ENCODE peak calls at places on chromosomes 2 and 18, in seven cellular contexts. One of them, this sample, is unnamed.

GRCh38 chr2:216001201-216001600 is 12.2 kb downstream of the MREG start:
- DNase-seq in NCI-H1092: no peak
- DNase-seq in sciatic nerve: no peak
- DNase-seq in EL: no peak
- DNase-seq in Peyer's patch: no peak
- DNase-seq in stimulated activated CD8-positive, alpha-beta memory T cell treated with anti-CD3 and anti-CD28 coated beads, Interleukin-4, amount 100 ng/mL, for 24 hours: no peak
- DNase-seq in RWPE1: no peak
- DNase-seq in this sample: no peak

GRCh38 chr2:54728669-54729120 is 5.2 kb downstream of the EML6 start:
- DNase-seq in stimulated activated CD8-positive, alpha-beta memory T cell treated with anti-CD3 and anti-CD28 coated beads, Interleukin-4, amount 100 ng/mL, for 24 hours: no peak
- DNase-seq in sciatic nerve: no peak
- DNase-seq in Peyer's patch: no peak
- DNase-seq in RWPE1: peak
- DNase-seq in NCI-H1092: no peak
- DNase-seq in EL: peak
- DNase-seq in this sample: no peak

GRCh38 chr2:233261819-233262555 is 10.5 kb downstream of the ATG16L1 start:
- DNase-seq in Peyer's patch: no peak
- DNase-seq in EL: no peak
- DNase-seq in RWPE1: no peak
- DNase-seq in sciatic nerve: no peak
- DNase-seq in NCI-H1092: no peak
- DNase-seq in stimulated activated CD8-positive, alpha-beta memory T cell treated with anti-CD3 and anti-CD28 coated beads, Interleukin-4, amount 100 ng/mL, for 24 hours: no peak
- DNase-seq in this sample: no peak

GRCh38 chr2:56263876-56264275 is 80.1 kb downstream of the CCDC85A start:
- DNase-seq in Peyer's patch: no peak
- DNase-seq in sciatic nerve: no peak
- DNase-seq in RWPE1: no peak
- DNase-seq in stimulated activated CD8-positive, alpha-beta memory T cell treated with anti-CD3 and anti-CD28 coated beads, Interleukin-4, amount 100 ng/mL, for 24 hours: no peak
- DNase-seq in EL: peak
- DNase-seq in NCI-H1092: no peak
- DNase-seq in this sample: no peak

GRCh38 chr2:198695879-198696278 is 761.9 kb downstream of the SATB2 start:
- DNase-seq in EL: no peak
- DNase-seq in stimulated activated CD8-positive, alpha-beta memory T cell treated with anti-CD3 and anti-CD28 coated beads, Interleukin-4, amount 100 ng/mL, for 24 hours: no peak
- DNase-seq in NCI-H1092: no peak
- DNase-seq in sciatic nerve: no peak
- DNase-seq in Peyer's patch: no peak
- DNase-seq in RWPE1: no peak
- DNase-seq in this sample: peak

GRCh38 chr18:76558881-76559667 is 64.0 kb upstream of the ZNF516 start:
- DNase-seq in EL: no peak
- DNase-seq in RWPE1: peak
- DNase-seq in Peyer's patch: no peak
- DNase-seq in NCI-H1092: no peak
- DNase-seq in sciatic nerve: no peak
- DNase-seq in stimulated activated CD8-positive, alpha-beta memory T cell treated with anti-CD3 and anti-CD28 coated beads, Interleukin-4, amount 100 ng/mL, for 24 hours: no peak
- DNase-seq in this sample: peak

GRCh38 chr2:39437522-39438296 is 624 bp upstream of the MAP4K3 start:
- DNase-seq in RWPE1: peak
- DNase-seq in EL: peak
- DNase-seq in NCI-H1092: no peak
- DNase-seq in sciatic nerve: peak
- DNase-seq in stimulated activated CD8-positive, alpha-beta memory T cell treated with anti-CD3 and anti-CD28 coated beads, Interleukin-4, amount 100 ng/mL, for 24 hours: peak
- DNase-seq in Peyer's patch: peak
- DNase-seq in this sample: peak

GRCh38 chr18:69715322-69715721 is 232.4 kb downstream of the CD226 start:
- DNase-seq in EL: no peak
- DNase-seq in Peyer's patch: no peak
- DNase-seq in stimulated activated CD8-positive, alpha-beta memory T cell treated with anti-CD3 and anti-CD28 coated beads, Interleukin-4, amount 100 ng/mL, for 24 hours: no peak
- DNase-seq in NCI-H1092: no peak
- DNase-seq in RWPE1: no peak
- DNase-seq in sciatic nerve: no peak
- DNase-seq in this sample: no peak

GRCh38 chr2:238244151-238244550 is 4.3 kb upstream of the HES6 start:
- DNase-seq in Peyer's patch: no peak
- DNase-seq in RWPE1: no peak
- DNase-seq in stimulated activated CD8-positive, alpha-beta memory T cell treated with anti-CD3 and anti-CD28 coated beads, Interleukin-4, amount 100 ng/mL, for 24 hours: no peak
- DNase-seq in sciatic nerve: no peak
- DNase-seq in EL: no peak
- DNase-seq in NCI-H1092: no peak
- DNase-seq in this sample: no peak

GRCh38 chr2:11749646-11750349 is 3.4 kb downstream of the LPIN1 start:
- DNase-seq in sciatic nerve: no peak
- DNase-seq in RWPE1: no peak
- DNase-seq in Peyer's patch: peak
- DNase-seq in NCI-H1092: no peak
- DNase-seq in stimulated activated CD8-positive, alpha-beta memory T cell treated with anti-CD3 and anti-CD28 coated beads, Interleukin-4, amount 100 ng/mL, for 24 hours: no peak
- DNase-seq in EL: no peak
- DNase-seq in this sample: no peak

GRCh38 chr2:71940695-71941094 is 207.0 kb downstream of the CYP26B1 start:
- DNase-seq in stimulated activated CD8-positive, alpha-beta memory T cell treated with anti-CD3 and anti-CD28 coated beads, Interleukin-4, amount 100 ng/mL, for 24 hours: no peak
- DNase-seq in NCI-H1092: no peak
- DNase-seq in sciatic nerve: peak
- DNase-seq in RWPE1: no peak
- DNase-seq in EL: peak
- DNase-seq in Peyer's patch: no peak
- DNase-seq in this sample: peak

GRCh38 chr2:221570321-221571107 is 1.6 kb downstream of the EPHA4 start:
- DNase-seq in sciatic nerve: no peak
- DNase-seq in NCI-H1092: no peak
- DNase-seq in EL: peak
- DNase-seq in RWPE1: no peak
- DNase-seq in stimulated activated CD8-positive, alpha-beta memory T cell treated with anti-CD3 and anti-CD28 coated beads, Interleukin-4, amount 100 ng/mL, for 24 hours: no peak
- DNase-seq in Peyer's patch: no peak
- DNase-seq in this sample: peak